ENCODE peak calls at places on chromosome 11, in nine cellular contexts. One of them, this sample, is unnamed.

GRCh38 chr11:104033134-104033533 is 3.3 kb upstream of the DDI1 start:
- DNase-seq in stimulated activated CD8-positive, alpha-beta memory T cell treated with anti-CD3 and anti-CD28 coated beads, Interleukin-7, amount 100 ng/mL, for 1 hour: no peak
- DNase-seq in stimulated activated CD4-positive, alpha-beta T cell treated with anti-CD3 and anti-CD28 coated beads, TNF-alpha, amount 100 ng/mL, for 4 hours: no peak
- DNase-seq in NCI-H510A treated with DMSO at 0.1 percent for 48 hours: no peak
- DNase-seq in activated CD8-positive, alpha-beta memory T cell treated with anti-CD3 and anti-CD28 coated beads for 1 hour: no peak
- DNase-seq in SK-N-SH: peak; percentile 45
- DNase-seq in uterus: no peak
- DNase-seq in AG09319: peak; percentile 56
- DNase-seq in CD8-positive, alpha-beta memory T cell: no peak
- DNase-seq in this sample: peak; percentile 82

GRCh38 chr11:128859563-128860441 is 7.3 kb downstream of the KCNJ1 start:
- DNase-seq in stimulated activated CD8-positive, alpha-beta memory T cell treated with anti-CD3 and anti-CD28 coated beads, Interleukin-7, amount 100 ng/mL, for 1 hour: peak; percentile 39
- DNase-seq in stimulated activated CD4-positive, alpha-beta T cell treated with anti-CD3 and anti-CD28 coated beads, TNF-alpha, amount 100 ng/mL, for 4 hours: peak; percentile 59
- DNase-seq in NCI-H510A treated with DMSO at 0.1 percent for 48 hours: no peak
- DNase-seq in activated CD8-positive, alpha-beta memory T cell treated with anti-CD3 and anti-CD28 coated beads for 1 hour: peak; percentile 11
- DNase-seq in SK-N-SH: peak; percentile 46
- DNase-seq in uterus: peak; percentile 49
- DNase-seq in AG09319: no peak
- DNase-seq in CD8-positive, alpha-beta memory T cell: peak; percentile 82
- DNase-seq in this sample: peak; percentile 14

GRCh38 chr11:83140691-83141455 is 16.1 kb upstream of the PCF11 start:
- DNase-seq in stimulated activated CD8-positive, alpha-beta memory T cell treated with anti-CD3 and anti-CD28 coated beads, Interleukin-7, amount 100 ng/mL, for 1 hour: no peak
- DNase-seq in stimulated activated CD4-positive, alpha-beta T cell treated with anti-CD3 and anti-CD28 coated beads, TNF-alpha, amount 100 ng/mL, for 4 hours: no peak
- DNase-seq in NCI-H510A treated with DMSO at 0.1 percent for 48 hours: no peak
- DNase-seq in activated CD8-positive, alpha-beta memory T cell treated with anti-CD3 and anti-CD28 coated beads for 1 hour: no peak
- DNase-seq in SK-N-SH: no peak
- DNase-seq in uterus: no peak
- DNase-seq in AG09319: no peak
- DNase-seq in CD8-positive, alpha-beta memory T cell: no peak
- DNase-seq in this sample: no peak

GRCh38 chr11:111631666-111632039 is 29.4 kb downstream of the SIK2 start:
- DNase-seq in stimulated activated CD8-positive, alpha-beta memory T cell treated with anti-CD3 and anti-CD28 coated beads, Interleukin-7, amount 100 ng/mL, for 1 hour: no peak
- DNase-seq in stimulated activated CD4-positive, alpha-beta T cell treated with anti-CD3 and anti-CD28 coated beads, TNF-alpha, amount 100 ng/mL, for 4 hours: no peak
- DNase-seq in NCI-H510A treated with DMSO at 0.1 percent for 48 hours: no peak
- DNase-seq in activated CD8-positive, alpha-beta memory T cell treated with anti-CD3 and anti-CD28 coated beads for 1 hour: no peak
- DNase-seq in SK-N-SH: no peak
- DNase-seq in uterus: no peak
- DNase-seq in AG09319: peak; percentile 60
- DNase-seq in CD8-positive, alpha-beta memory T cell: no peak
- DNase-seq in this sample: peak; percentile 81

GRCh38 chr11:124440608-124441007 is 4.9 kb downstream of the OR8B8 start:
- DNase-seq in stimulated activated CD8-positive, alpha-beta memory T cell treated with anti-CD3 and anti-CD28 coated beads, Interleukin-7, amount 100 ng/mL, for 1 hour: no peak
- DNase-seq in stimulated activated CD4-positive, alpha-beta T cell treated with anti-CD3 and anti-CD28 coated beads, TNF-alpha, amount 100 ng/mL, for 4 hours: no peak
- DNase-seq in NCI-H510A treated with DMSO at 0.1 percent for 48 hours: no peak
- DNase-seq in activated CD8-positive, alpha-beta memory T cell treated with anti-CD3 and anti-CD28 coated beads for 1 hour: no peak
- DNase-seq in SK-N-SH: no peak
- DNase-seq in uterus: no peak
- DNase-seq in AG09319: no peak
- DNase-seq in CD8-positive, alpha-beta memory T cell: no peak
- DNase-seq in this sample: no peak

GRCh38 chr11:69380921-69381581 is 87.1 kb downstream of the MYEOV start:
- DNase-seq in stimulated activated CD8-positive, alpha-beta memory T cell treated with anti-CD3 and anti-CD28 coated beads, Interleukin-7, amount 100 ng/mL, for 1 hour: no peak
- DNase-seq in stimulated activated CD4-positive, alpha-beta T cell treated with anti-CD3 and anti-CD28 coated beads, TNF-alpha, amount 100 ng/mL, for 4 hours: no peak
- DNase-seq in NCI-H510A treated with DMSO at 0.1 percent for 48 hours: no peak
- DNase-seq in activated CD8-positive, alpha-beta memory T cell treated with anti-CD3 and anti-CD28 coated beads for 1 hour: no peak
- DNase-seq in SK-N-SH: no peak
- DNase-seq in uterus: no peak
- DNase-seq in AG09319: no peak
- DNase-seq in CD8-positive, alpha-beta memory T cell: peak; percentile 39
- DNase-seq in this sample: no peak

GRCh38 chr11:76592961-76593360 is 77.6 kb downstream of the LRRC32 start:
- DNase-seq in stimulated activated CD8-positive, alpha-beta memory T cell treated with anti-CD3 and anti-CD28 coated beads, Interleukin-7, amount 100 ng/mL, for 1 hour: no peak
- DNase-seq in stimulated activated CD4-positive, alpha-beta T cell treated with anti-CD3 and anti-CD28 coated beads, TNF-alpha, amount 100 ng/mL, for 4 hours: no peak
- DNase-seq in NCI-H510A treated with DMSO at 0.1 percent for 48 hours: no peak
- DNase-seq in activated CD8-positive, alpha-beta memory T cell treated with anti-CD3 and anti-CD28 coated beads for 1 hour: no peak
- DNase-seq in SK-N-SH: no peak
- DNase-seq in uterus: no peak
- DNase-seq in AG09319: no peak
- DNase-seq in CD8-positive, alpha-beta memory T cell: peak; percentile 26
- DNase-seq in this sample: no peak

GRCh38 chr11:46121724-46122477 is 647 bp upstream of the PHF21A start:
- DNase-seq in stimulated activated CD8-positive, alpha-beta memory T cell treated with anti-CD3 and anti-CD28 coated beads, Interleukin-7, amount 100 ng/mL, for 1 hour: peak; percentile 44
- DNase-seq in stimulated activated CD4-positive, alpha-beta T cell treated with anti-CD3 and anti-CD28 coated beads, TNF-alpha, amount 100 ng/mL, for 4 hours: peak; percentile 53
- DNase-seq in NCI-H510A treated with DMSO at 0.1 percent for 48 hours: peak; percentile 7
- DNase-seq in activated CD8-positive, alpha-beta memory T cell treated with anti-CD3 and anti-CD28 coated beads for 1 hour: peak; percentile 54
- DNase-seq in SK-N-SH: peak; percentile 79
- DNase-seq in uterus: peak; percentile 77
- DNase-seq in AG09319: peak; percentile 87
- DNase-seq in CD8-positive, alpha-beta memory T cell: peak; percentile 83
- DNase-seq in this sample: peak; percentile 93

GRCh38 chr11:43034341-43034740 is 277.5 kb upstream of the API5 start:
- DNase-seq in stimulated activated CD8-positive, alpha-beta memory T cell treated with anti-CD3 and anti-CD28 coated beads, Interleukin-7, amount 100 ng/mL, for 1 hour: no peak
- DNase-seq in stimulated activated CD4-positive, alpha-beta T cell treated with anti-CD3 and anti-CD28 coated beads, TNF-alpha, amount 100 ng/mL, for 4 hours: no peak
- DNase-seq in NCI-H510A treated with DMSO at 0.1 percent for 48 hours: no peak
- DNase-seq in activated CD8-positive, alpha-beta memory T cell treated with anti-CD3 and anti-CD28 coated beads for 1 hour: no peak
- DNase-seq in SK-N-SH: no peak
- DNase-seq in uterus: no peak
- DNase-seq in AG09319: no peak
- DNase-seq in CD8-positive, alpha-beta memory T cell: no peak
- DNase-seq in this sample: no peak

GRCh38 chr11:8584511-8584910 is 9.5 kb downstream of the STK33 start:
- DNase-seq in stimulated activated CD8-positive, alpha-beta memory T cell treated with anti-CD3 and anti-CD28 coated beads, Interleukin-7, amount 100 ng/mL, for 1 hour: no peak
- DNase-seq in stimulated activated CD4-positive, alpha-beta T cell treated with anti-CD3 and anti-CD28 coated beads, TNF-alpha, amount 100 ng/mL, for 4 hours: no peak
- DNase-seq in NCI-H510A treated with DMSO at 0.1 percent for 48 hours: peak; percentile 80
- DNase-seq in activated CD8-positive, alpha-beta memory T cell treated with anti-CD3 and anti-CD28 coated beads for 1 hour: no peak
- DNase-seq in SK-N-SH: no peak
- DNase-seq in uterus: no peak
- DNase-seq in AG09319: no peak
- DNase-seq in CD8-positive, alpha-beta memory T cell: no peak
- DNase-seq in this sample: no peak

GRCh38 chr11:88533001-88533400 is 195.5 kb upstream of the CTSC start:
- DNase-seq in stimulated activated CD8-positive, alpha-beta memory T cell treated with anti-CD3 and anti-CD28 coated beads, Interleukin-7, amount 100 ng/mL, for 1 hour: no peak
- DNase-seq in stimulated activated CD4-positive, alpha-beta T cell treated with anti-CD3 and anti-CD28 coated beads, TNF-alpha, amount 100 ng/mL, for 4 hours: no peak
- DNase-seq in NCI-H510A treated with DMSO at 0.1 percent for 48 hours: no peak
- DNase-seq in activated CD8-positive, alpha-beta memory T cell treated with anti-CD3 and anti-CD28 coated beads for 1 hour: no peak
- DNase-seq in SK-N-SH: no peak
- DNase-seq in uterus: no peak
- DNase-seq in AG09319: no peak
- DNase-seq in CD8-positive, alpha-beta memory T cell: no peak
- DNase-seq in this sample: no peak

GRCh38 chr11:31825453-31826391 is 14.6 kb upstream of the PAX6 start:
- DNase-seq in stimulated activated CD8-positive, alpha-beta memory T cell treated with anti-CD3 and anti-CD28 coated beads, Interleukin-7, amount 100 ng/mL, for 1 hour: no peak
- DNase-seq in stimulated activated CD4-positive, alpha-beta T cell treated with anti-CD3 and anti-CD28 coated beads, TNF-alpha, amount 100 ng/mL, for 4 hours: no peak
- DNase-seq in NCI-H510A treated with DMSO at 0.1 percent for 48 hours: no peak
- DNase-seq in activated CD8-positive, alpha-beta memory T cell treated with anti-CD3 and anti-CD28 coated beads for 1 hour: no peak
- DNase-seq in SK-N-SH: peak; percentile 36
- DNase-seq in uterus: no peak
- DNase-seq in AG09319: no peak
- DNase-seq in CD8-positive, alpha-beta memory T cell: no peak
- DNase-seq in this sample: no peak

GRCh38 chr11:16154715-16155396 is 201.5 kb downstream of the SOX6 start:
- DNase-seq in stimulated activated CD8-positive, alpha-beta memory T cell treated with anti-CD3 and anti-CD28 coated beads, Interleukin-7, amount 100 ng/mL, for 1 hour: no peak
- DNase-seq in stimulated activated CD4-positive, alpha-beta T cell treated with anti-CD3 and anti-CD28 coated beads, TNF-alpha, amount 100 ng/mL, for 4 hours: no peak
- DNase-seq in NCI-H510A treated with DMSO at 0.1 percent for 48 hours: no peak
- DNase-seq in activated CD8-positive, alpha-beta memory T cell treated with anti-CD3 and anti-CD28 coated beads for 1 hour: no peak
- DNase-seq in SK-N-SH: no peak
- DNase-seq in uterus: no peak
- DNase-seq in AG09319: no peak
- DNase-seq in CD8-positive, alpha-beta memory T cell: no peak
- DNase-seq in this sample: no peak

GRCh38 chr11:18775492-18776292 is 15.9 kb downstream of the PTPN5 start:
- DNase-seq in stimulated activated CD8-positive, alpha-beta memory T cell treated with anti-CD3 and anti-CD28 coated beads, Interleukin-7, amount 100 ng/mL, for 1 hour: peak; percentile 5
- DNase-seq in stimulated activated CD4-positive, alpha-beta T cell treated with anti-CD3 and anti-CD28 coated beads, TNF-alpha, amount 100 ng/mL, for 4 hours: no peak
- DNase-seq in NCI-H510A treated with DMSO at 0.1 percent for 48 hours: peak; percentile 23
- DNase-seq in activated CD8-positive, alpha-beta memory T cell treated with anti-CD3 and anti-CD28 coated beads for 1 hour: no peak
- DNase-seq in SK-N-SH: peak; percentile 76
- DNase-seq in uterus: no peak
- DNase-seq in AG09319: no peak
- DNase-seq in CD8-positive, alpha-beta memory T cell: peak; percentile 52
- DNase-seq in this sample: peak; percentile 70

GRCh38 chr11:120539681-120540369 is 28.3 kb downstream of the GRIK4 start:
- DNase-seq in stimulated activated CD8-positive, alpha-beta memory T cell treated with anti-CD3 and anti-CD28 coated beads, Interleukin-7, amount 100 ng/mL, for 1 hour: no peak
- DNase-seq in stimulated activated CD4-positive, alpha-beta T cell treated with anti-CD3 and anti-CD28 coated beads, TNF-alpha, amount 100 ng/mL, for 4 hours: no peak
- DNase-seq in NCI-H510A treated with DMSO at 0.1 percent for 48 hours: no peak
- DNase-seq in activated CD8-positive, alpha-beta memory T cell treated with anti-CD3 and anti-CD28 coated beads for 1 hour: no peak
- DNase-seq in SK-N-SH: peak; percentile 72
- DNase-seq in uterus: no peak
- DNase-seq in AG09319: no peak
- DNase-seq in CD8-positive, alpha-beta memory T cell: no peak
- DNase-seq in this sample: no peak

GRCh38 chr11:10459029-10459970 is 4.2 kb downstream of the AMPD3 start:
- DNase-seq in stimulated activated CD8-positive, alpha-beta memory T cell treated with anti-CD3 and anti-CD28 coated beads, Interleukin-7, amount 100 ng/mL, for 1 hour: no peak
- DNase-seq in stimulated activated CD4-positive, alpha-beta T cell treated with anti-CD3 and anti-CD28 coated beads, TNF-alpha, amount 100 ng/mL, for 4 hours: peak; percentile 47
- DNase-seq in NCI-H510A treated with DMSO at 0.1 percent for 48 hours: no peak
- DNase-seq in activated CD8-positive, alpha-beta memory T cell treated with anti-CD3 and anti-CD28 coated beads for 1 hour: peak; percentile 35
- DNase-seq in SK-N-SH: no peak
- DNase-seq in uterus: no peak
- DNase-seq in AG09319: no peak
- DNase-seq in CD8-positive, alpha-beta memory T cell: peak; percentile 75
- DNase-seq in this sample: no peak

This sample was measured in foreskin fibroblast.